ENCODE peak calls at places on chromosomes 4 and X, in five cellular contexts. L is NCI-H2081, B is LHCN-M2, I is NCI-H1436, N is RWPE1. G is an unnamed sample.

GRCh38 chr4:161208564-161208963 is 955.2 kb downstream of the FSTL5 start:
- DNase-seq in L (peak), B (no peak), I (no peak), N (no peak), G (no peak)

GRCh38 chr4:43275779-43276178 is 383.3 kb downstream of the GRXCR1 start:
- DNase-seq in L (no peak), B (no peak), I (no peak), N (no peak), G (no peak)

GRCh38 chr4:2301221-2301642 is 39.3 kb upstream of the MXD4 start:
- DNase-seq in L (no peak), B (no peak), I (no peak), N (no peak), G (no peak)

GRCh38 chr4:23163649-23164436 is 471.1 kb downstream of the GBA3 start:
- DNase-seq in L (peak), B (peak), I (no peak), N (peak), G (no peak)

GRCh38 chrX:117998171-117998570 is 118.4 kb downstream of the KLHL13 start:
- DNase-seq in L (no peak), B (no peak), I (no peak), N (no peak), G (no peak)

GRCh38 chr4:173272987-173273386 is 61.2 kb downstream of the HMGB2 start:
- DNase-seq in L (no peak), B (peak), I (no peak), N (peak), G (no peak)

GRCh38 chrX:78747471-78747870 is at the start of gene LPAR4:
- DNase-seq in L (no peak), B (peak), I (no peak), N (no peak), G (peak)

GRCh38 chr4:72340803-72341431 is 228.1 kb downstream of the ADAMTS3 start:
- DNase-seq in L (no peak), B (no peak), I (no peak), N (peak), G (no peak)

GRCh38 chr4:25925486-25926201 is 11.6 kb downstream of the SMIM20 start:
- DNase-seq in L (peak), B (peak), I (peak), N (peak), G (peak)